ENCODE peak calls at places on chromosomes 3 and 15, in seven cellular contexts. R is AG09309, T is left ventricle myocardium inferior, I is A673, V is fibroblast of villous mesenchyme, J is vagina, X is right lobe of liver. G is an unnamed sample.

GRCh38 chr15:57333487-57333886 is 42.8 kb upstream of the CGNL1 start:
- DNase-seq in I (no peak), J (no peak), T (no peak), R (no peak), X (no peak), V (no peak), G (no peak)

GRCh38 chr15:85618956-85619491 is 175.7 kb downstream of the KLHL25 start:
- DNase-seq in T (peak), J (no peak), R (peak), V (peak), I (peak), X (peak), G (peak)

GRCh38 chr3:73409405-73409804 is 215.3 kb downstream of the PDZRN3 start:
- DNase-seq in J (no peak), R (peak), T (no peak), X (no peak), V (peak), I (no peak), G (no peak)

GRCh38 chr3:123759311-123759710 is 124.8 kb downstream of the MYLK start:
- DNase-seq in J (no peak), X (no peak), I (peak), T (no peak), V (no peak), R (no peak), G (no peak)

GRCh38 chr3:4245671-4246070 is 57.5 kb upstream of the SETMAR start:
- DNase-seq in J (no peak), R (no peak), X (no peak), I (no peak), V (no peak), T (no peak), G (no peak)

GRCh38 chr3:183560607-183561006 is 5.1 kb upstream of the KLHL6 start:
- DNase-seq in T (no peak), X (no peak), I (no peak), V (no peak), J (no peak), R (no peak), G (no peak)

GRCh38 chr15:38885001-38885400 is 320.4 kb upstream of the RASGRP1 start:
- DNase-seq in X (no peak), V (peak), R (no peak), I (no peak), T (no peak), J (no peak), G (no peak)

GRCh38 chr3:49775538-49775937 is 10.8 kb downstream of the IP6K1 start:
- DNase-seq in J (no peak), T (no peak), V (no peak), X (no peak), I (no peak), R (no peak), G (no peak)

GRCh38 chr15:75431682-75432081 is 19.8 kb downstream of the SIN3A start:
- DNase-seq in J (no peak), X (no peak), I (no peak), V (peak), T (no peak), R (no peak), G (no peak)

GRCh38 chr3:188904670-188905069 is 267.1 kb upstream of the TPRG1 start:
- DNase-seq in J (no peak), V (peak), T (no peak), X (no peak), I (no peak), R (peak), G (peak)

GRCh38 chr3:169659858-169660614 is 3.5 kb downstream of the MECOM start:
- DNase-seq in V (no peak), R (no peak), X (no peak), T (no peak), J (no peak), I (no peak), G (no peak)

GRCh38 chr3:176313426-176313825 is 883.9 kb downstream of the TBL1XR1 start:
- DNase-seq in I (no peak), R (no peak), X (no peak), J (no peak), V (no peak), T (no peak), G (no peak)

GRCh38 chr3:32575451-32575850 is 4.8 kb upstream of the DYNC1LI1 start:
- DNase-seq in I (no peak), R (no peak), T (no peak), J (no peak), X (no peak), V (no peak), G (no peak)

GRCh38 chr3:73029321-73029796 is 32.1 kb upstream of the EBLN2 start:
- DNase-seq in R (peak), I (no peak), J (no peak), X (no peak), V (peak), T (no peak), G (peak)

GRCh38 chr3:70261283-70261682 is 51.2 kb downstream of the MDFIC2 start:
- DNase-seq in V (no peak), J (no peak), T (no peak), R (no peak), I (no peak), X (no peak), G (no peak)

GRCh38 chr15:48352474-48353072 is 21.3 kb downstream of the DUT start:
- DNase-seq in J (no peak), V (peak), R (no peak), I (peak), T (no peak), X (peak), G (peak)

GRCh38 chr3:57164606-57165573 is at the start of gene IL17RD:
- DNase-seq in V (peak), I (peak), T (peak), J (no peak), R (no peak), X (peak), G (peak)

GRCh38 chr3:54003136-54003535 is 111.5 kb upstream of the SELENOK start:
- DNase-seq in R (no peak), T (no peak), I (no peak), V (no peak), J (no peak), X (no peak), G (no peak)

GRCh38 chr3:113214917-113215595 is 3.7 kb downstream of the BOC start:
- DNase-seq in R (peak), J (no peak), T (no peak), X (no peak), I (no peak), V (peak), G (no peak)

GRCh38 chr15:58241872-58242271 is 103.7 kb downstream of the AQP9 start:
- DNase-seq in I (no peak), V (no peak), T (no peak), X (no peak), J (no peak), R (no peak), G (no peak)

GRCh38 chr15:40768492-40769309 is 1.1 kb upstream of the C15orf62 start:
- DNase-seq in V (no peak), R (no peak), T (no peak), I (no peak), X (no peak), J (no peak), G (no peak)

GRCh38 chr3:195162033-195162669 is 108.8 kb downstream of the XXYLT1 start:
- DNase-seq in V (no peak), X (peak), J (no peak), R (no peak), I (no peak), T (no peak), G (peak)

GRCh38 chr3:156158656-156159295 is 38.4 kb downstream of the KCNAB1 start:
- DNase-seq in T (no peak), J (no peak), R (no peak), V (no peak), X (no peak), I (no peak), G (no peak)

GRCh38 chr15:56281145-56281544 is 37.5 kb upstream of the RFX7 start:
- DNase-seq in R (no peak), V (no peak), X (no peak), T (no peak), I (no peak), J (no peak), G (no peak)

GRCh38 chr3:14467723-14468620 is 65.6 kb downstream of the SLC6A6 start:
- DNase-seq in J (no peak), R (no peak), X (no peak), I (peak), V (peak), T (no peak), G (no peak)

GRCh38 chr15:89747708-89748682 is 3.1 kb downstream of the MESP1 start:
- DNase-seq in J (no peak), R (no peak), I (no peak), V (no peak), T (no peak), X (no peak), G (no peak)

GRCh38 chr15:51172190-51172589 is 77.5 kb upstream of the TNFAIP8L3 start:
- DNase-seq in J (no peak), I (no peak), R (peak), V (peak), X (no peak), T (no peak), G (no peak)

GRCh38 chr15:53808058-53808703 is 48.7 kb upstream of the WDR72 start:
- DNase-seq in J (no peak), X (no peak), I (peak), R (no peak), T (no peak), V (peak), G (no peak)

GRCh38 chr15:53807500-53807899 is 48.0 kb upstream of the WDR72 start:
- DNase-seq in J (no peak), R (no peak), V (no peak), X (no peak), I (no peak), T (no peak), G (no peak)

GRCh38 chr15:53811530-53811929 is 52.1 kb upstream of the WDR72 start:
- DNase-seq in T (no peak), I (peak), R (no peak), V (no peak), J (no peak), X (no peak), G (no peak)
- TF ChIP-seq CTCF in T (peak), I (peak), R (no peak), V (no peak), J (no peak), X (no peak), G (no peak)

DNA sequence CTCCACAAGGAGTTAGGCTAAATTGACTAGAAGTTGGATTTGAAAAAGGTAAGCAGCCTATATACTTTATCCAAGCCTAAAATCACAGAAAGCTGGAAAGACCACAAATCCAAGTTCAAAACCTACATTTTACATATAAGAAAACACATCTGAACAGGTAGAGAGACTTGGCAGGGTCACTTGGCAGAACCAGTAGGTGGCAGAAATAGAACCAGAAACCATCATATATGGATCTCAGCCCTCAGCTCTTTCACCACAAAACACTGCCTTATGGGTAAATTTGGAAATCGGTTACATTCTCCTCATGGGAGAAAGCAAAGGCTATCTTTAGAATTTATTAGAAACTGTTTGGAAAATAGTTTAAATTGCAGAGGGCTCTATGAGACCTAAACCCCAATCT is 44.2 kb downstream of the MKRN2 start:
- DNase-seq in X (no peak), V (peak), T (no peak), I (no peak), R (no peak), J (no peak), G (no peak)
- TF ChIP-seq CTCF in X (peak), V (peak), T (peak), I (no peak), R (peak), J (no peak), G (no peak)

GRCh38 chr15:62026707-62027565 is 33.3 kb downstream of the VPS13C start:
- DNase-seq in X (no peak), V (no peak), T (no peak), J (no peak), R (no peak), I (no peak), G (no peak)

GRCh38 chr15:62027916-62028315 is 32.3 kb downstream of the VPS13C start:
- DNase-seq in R (no peak), V (no peak), I (no peak), X (no peak), J (no peak), T (no peak), G (no peak)

GRCh38 chr15:62020576-62021160 is 39.6 kb downstream of the VPS13C start:
- DNase-seq in T (no peak), R (no peak), J (no peak), V (no peak), X (no peak), I (no peak), G (no peak)

GRCh38 chr15:62021991-62022600 is 38.2 kb downstream of the VPS13C start:
- DNase-seq in I (peak), V (no peak), J (no peak), R (no peak), X (no peak), T (no peak), G (no peak)
- TF ChIP-seq CTCF in I (peak), V (peak), J (no peak), R (peak), X (peak), T (peak), G (no peak)

GRCh38 chr3:190384241-190384863 is 3.6 kb upstream of the CLDN16 start:
- DNase-seq in R (no peak), X (peak), V (peak), T (no peak), J (no peak), I (peak), G (peak)
- TF ChIP-seq CTCF in R (peak), X (peak), V (peak), T (peak), J (no peak), I (peak), G (peak)

GRCh38 chr3:37925157-37925556 is 63.5 kb downstream of the CTDSPL start:
- DNase-seq in I (no peak), V (no peak), R (no peak), T (no peak), X (no peak), J (no peak), G (no peak)
- TF ChIP-seq CTCF in I (no peak), V (no peak), R (no peak), T (no peak), X (no peak), J (no peak), G (no peak)

DNA sequence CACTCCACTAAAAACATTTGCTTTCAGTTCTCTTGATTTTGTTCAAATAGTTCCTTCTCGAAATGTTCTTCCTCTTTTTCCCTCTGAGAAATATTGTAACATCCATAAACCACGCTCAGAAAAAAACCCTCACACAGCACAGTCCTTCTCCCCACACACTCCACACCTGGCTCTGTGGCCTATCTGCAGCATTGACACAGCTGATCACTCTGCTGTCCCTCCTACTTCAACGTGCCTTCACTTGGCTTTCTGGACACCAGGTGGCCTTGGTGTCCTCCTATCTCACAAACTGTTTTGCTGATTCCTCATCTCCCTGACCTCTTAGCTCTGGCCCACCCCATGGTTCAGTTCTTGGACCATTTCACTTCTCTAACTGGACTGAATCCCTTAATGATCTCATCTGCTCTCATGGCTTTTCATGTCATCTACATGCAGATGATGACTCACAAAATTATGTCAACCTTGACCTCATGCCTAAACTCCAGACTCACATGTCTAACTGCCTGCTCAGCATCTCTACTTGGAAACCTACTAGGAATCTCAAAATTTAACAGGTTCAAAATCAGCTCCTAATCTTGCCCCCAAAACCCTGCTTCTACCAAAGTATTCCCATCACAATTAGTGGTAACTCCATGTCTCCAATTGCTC is 93.3 kb downstream of the TRIM42 start:
- DNase-seq in T (no peak), I (no peak), V (no peak), X (no peak), R (no peak), J (no peak), G (no peak)
- TF ChIP-seq CTCF in T (no peak), I (no peak), V (no peak), X (no peak), R (no peak), J (no peak), G (no peak)

GRCh38 chr3:9198805-9199386 is 50.5 kb downstream of the SRGAP3 start:
- DNase-seq in X (no peak), I (no peak), V (no peak), J (no peak), R (no peak), T (no peak), G (no peak)
- TF ChIP-seq CTCF in X (no peak), I (no peak), V (no peak), J (no peak), R (no peak), T (no peak), G (no peak)

DNA sequence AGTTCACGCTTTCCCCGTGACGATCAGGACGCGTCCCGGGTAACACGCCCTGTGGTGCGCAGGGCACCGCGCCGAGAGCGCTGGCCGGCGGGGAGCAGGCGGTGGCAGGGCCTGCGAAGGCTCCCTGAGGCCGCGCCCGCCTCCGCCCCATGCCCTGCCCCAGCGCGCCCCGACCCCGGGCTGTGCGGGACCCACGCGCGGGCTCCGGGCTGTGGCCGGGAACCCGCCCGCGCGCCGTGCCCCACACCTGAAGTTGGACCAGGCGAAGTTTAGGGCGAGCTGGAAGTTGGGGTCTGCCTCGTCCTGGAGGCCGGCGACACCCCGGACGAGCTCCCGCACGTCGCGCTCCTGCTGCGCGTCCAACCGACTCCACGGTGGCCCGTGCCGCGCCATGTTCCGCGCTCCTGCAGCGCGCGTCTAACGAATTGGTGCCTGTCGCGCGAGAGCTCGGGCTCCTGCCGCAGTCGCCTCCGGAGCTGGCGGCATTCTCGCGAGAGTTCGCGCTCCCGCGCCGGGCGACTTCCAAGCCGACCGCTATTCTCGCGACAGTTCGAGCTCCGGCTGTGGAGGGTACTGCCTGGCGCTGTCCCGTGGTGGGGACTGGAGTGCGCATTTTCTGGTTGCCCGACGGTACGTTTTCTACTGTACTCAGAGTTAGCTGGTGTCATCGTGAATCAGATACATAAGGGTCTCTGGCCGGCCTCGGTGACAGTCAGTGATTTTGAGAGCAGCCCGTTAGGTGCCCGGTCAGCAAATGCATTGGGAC is at the start of gene TUBGCP5:
- DNase-seq in T (peak), R (peak), X (peak), V (peak), I (peak), J (no peak), G (peak)
- TF ChIP-seq CTCF in T (peak), R (peak), X (peak), V (peak), I (peak), J (peak), G (peak)

GRCh38 chr15:67501177-67501835 is 19.6 kb upstream of the C15orf61 start:
- DNase-seq in J (no peak), V (peak), X (no peak), T (no peak), R (no peak), I (peak), G (no peak)
- TF ChIP-seq CTCF in J (no peak), V (peak), X (peak), T (peak), R (peak), I (peak), G (no peak)

GRCh38 chr3:126939347-126939735 is 43.6 kb upstream of the PLXNA1 start:
- DNase-seq in R (no peak), X (no peak), I (no peak), T (no peak), J (no peak), V (no peak), G (no peak)
- TF ChIP-seq CTCF in R (no peak), X (no peak), I (peak), T (peak), J (no peak), V (no peak), G (no peak)

G was measured in adrenal gland.